ENCODE peak calls at places on chromosomes 3 and 15, in ten cellular contexts. C is activated T-cell treated with anti-CD3 and anti-CD28 coated beads, Interleukin-2, amount 50 U/mL, for 72 hours; B is B cell; J is GM19239; G is endothelial cell; D is omental fat pad; H is D341Med; M is fibroblast of pulmonary artery; V is SJSA1; K is NCI-H1092 treated with DMSO at 0.1 percent for 48 hours. Z is an unnamed sample.

GRCh38 chr3:47890832-47891620 is 88.1 kb downstream of the DHX30 start:
- DNase-seq in M (no peak), G (no peak), K (no peak), J (no peak), B (no peak), V (no peak), C (no peak), D (no peak), H (peak; percentile 81), Z (no peak)

GRCh38 chr3:138426211-138426610 is 8.2 kb upstream of the ESYT3 start:
- DNase-seq in V (no peak), J (no peak), K (no peak), M (peak; percentile 58), B (no peak), G (no peak), C (no peak), H (no peak), D (no peak), Z (peak; percentile 14)

GRCh38 chr3:135930243-135930642 is 35.3 kb upstream of the PPP2R3A start:
- DNase-seq in H (no peak), C (no peak), V (no peak), B (no peak), J (no peak), G (no peak), D (no peak), K (no peak), M (no peak), Z (no peak)

GRCh38 chr3:59773970-59774369 is 724.1 kb upstream of the CFAP20DC start:
- DNase-seq in C (no peak), D (no peak), G (no peak), M (no peak), K (peak; percentile 56), B (no peak), J (no peak), H (peak; percentile 44), V (no peak), Z (no peak)

GRCh38 chr3:99859855-99860254 is 42.2 kb downstream of the CMSS1 start:
- DNase-seq in G (no peak), J (no peak), C (no peak), H (no peak), K (no peak), V (peak; percentile 56), M (peak; percentile 94), D (no peak), B (no peak), Z (no peak)

GRCh38 chr3:29072626-29073025 is 208.2 kb upstream of the RBMS3 start:
- DNase-seq in H (no peak), B (no peak), M (peak; percentile 30), G (no peak), K (no peak), J (no peak), D (no peak), C (no peak), V (no peak), Z (no peak)

GRCh38 chr3:21573291-21573690 is 177.7 kb downstream of the ZNF385D start:
- DNase-seq in J (no peak), H (no peak), M (peak; percentile 52), C (no peak), V (no peak), G (no peak), K (no peak), D (no peak), B (no peak), Z (no peak)

GRCh38 chr3:128607710-128608048 is 42.9 kb downstream of the RPN1 start:
- DNase-seq in V (no peak), J (no peak), B (no peak), H (peak; percentile 36), G (no peak), C (no peak), D (no peak), M (no peak), K (no peak), Z (no peak)

GRCh38 chr3:183285828-183286457 is 32.9 kb downstream of the B3GNT5 start:
- DNase-seq in J (peak; percentile 62), D (peak; percentile 66), C (peak; percentile 96), B (peak; percentile 63), G (peak; percentile 41), H (peak; percentile 37), M (peak; percentile 99), K (no peak), V (peak; percentile 69), Z (peak; percentile 94)

GRCh38 chr3:31704651-31705179 is 172.0 kb downstream of the STT3B start:
- DNase-seq in M (peak; percentile 22), V (peak; percentile 14), H (no peak), D (no peak), C (peak; percentile 53), G (no peak), J (no peak), K (no peak), B (no peak), Z (peak; percentile 57)

GRCh38 chr15:39685999-39686613 is 96.5 kb downstream of the FSIP1 start:
- DNase-seq in H (peak; percentile 51), B (peak; percentile 20), K (peak; percentile 44), V (peak; percentile 51), D (no peak), J (peak; percentile 10), M (peak; percentile 82), G (peak; percentile 44), C (peak; percentile 32), Z (peak; percentile 15)

GRCh38 chr15:65423977-65424679 is 1.4 kb upstream of the IGDCC4 start:
- DNase-seq in J (no peak), M (no peak), K (no peak), G (no peak), H (no peak), D (no peak), V (no peak), C (no peak), B (no peak), Z (no peak)

GRCh38 chr3:51374456-51374855 is 10.6 kb upstream of the MANF start:
- DNase-seq in K (no peak), M (no peak), G (no peak), V (no peak), C (no peak), J (no peak), D (no peak), B (no peak), H (no peak), Z (no peak)

GRCh38 chr15:25092661-25093060 is 137.9 kb downstream of the SNRPN start:
- DNase-seq in J (no peak), B (no peak), K (no peak), V (no peak), M (peak; percentile 10), D (no peak), C (no peak), G (no peak), H (no peak), Z (no peak)

GRCh38 chr3:146350852-146351251 is 99.9 kb upstream of the PLSCR4 start:
- DNase-seq in C (no peak), J (no peak), M (no peak), B (no peak), V (no peak), D (no peak), K (no peak), G (no peak), H (no peak), Z (no peak)

GRCh38 chr15:91946075-91946474 is 92.6 kb downstream of the SLCO3A1 start:
- DNase-seq in H (no peak), C (no peak), D (no peak), M (no peak), B (no peak), K (no peak), V (no peak), G (no peak), J (no peak), Z (no peak)